ENCODE peak calls at places on chromosomes 13 and 19, in nine cellular contexts. E, A, B, Q, N, Y, W, V and I are unnamed samples.

GRCh38 chr19:45615795-45616708 is 14.0 kb upstream of the GPR4 start:
- DNase-seq in E (peak), A (peak), B (peak), Q (peak), N (no peak), Y (peak), W (peak), V (peak), I (peak)

GRCh38 chr19:38228491-38229439 is 4.7 kb upstream of the DPF1 start:
- DNase-seq in E (no peak), A (no peak), B (no peak), Q (peak), N (no peak), Y (no peak), W (no peak), V (no peak), I (no peak)

GRCh38 chr19:8592231-8593009 is 15.2 kb upstream of the MYO1F start:
- DNase-seq in E (peak), A (peak), B (peak), Q (peak), N (peak), Y (peak), W (peak), V (peak), I (peak)

GRCh38 chr13:62246581-62246980 is 830.9 kb upstream of the PCDH20 start:
- DNase-seq in E (no peak), A (no peak), B (no peak), Q (no peak), N (no peak), Y (no peak), W (no peak), V (no peak), I (no peak)

GRCh38 chr19:10478903-10479384 is 24.2 kb downstream of the KEAP1 start:
- DNase-seq in E (peak), A (peak), B (peak), Q (peak), N (peak), Y (peak), W (peak), V (peak), I (peak)

GRCh38 chr13:18212873-18213272 is 968.8 kb downstream of the TUBA3C start:
- DNase-seq in E (no peak), A (no peak), B (peak), Q (peak), N (no peak), Y (no peak), W (no peak), V (no peak), I (peak)

GRCh38 chr13:31887311-31887710 is 144.3 kb upstream of the FRY start:
- DNase-seq in E (no peak), A (no peak), B (no peak), Q (no peak), N (no peak), Y (no peak), W (no peak), V (no peak), I (no peak)

GRCh38 chr19:51027126-51027806 is 850 bp upstream of the KLK11 start:
- DNase-seq in E (no peak), A (no peak), B (no peak), Q (no peak), N (no peak), Y (no peak), W (no peak), V (no peak), I (no peak)

GRCh38 chr13:73754727-73755292 is 379.4 kb downstream of the KLF12 start:
- DNase-seq in E (peak), A (no peak), B (peak), Q (peak), N (no peak), Y (no peak), W (peak), V (no peak), I (no peak)

GRCh38 chr19:17127671-17128070 is 52.1 kb downstream of the MYO9B start:
- DNase-seq in E (no peak), A (no peak), B (no peak), Q (no peak), N (no peak), Y (no peak), W (no peak), V (no peak), I (no peak)

GRCh38 chr19:41702208-41702651 is 6.2 kb upstream of the CEACAM5 start:
- DNase-seq in E (no peak), A (no peak), B (peak), Q (no peak), N (no peak), Y (no peak), W (peak), V (no peak), I (no peak)

GRCh38 chr13:105979586-105979985 is 555.9 kb downstream of the EFNB2 start:
- DNase-seq in E (no peak), A (no peak), B (peak), Q (no peak), N (no peak), Y (no peak), W (peak), V (no peak), I (no peak)

GRCh38 chr19:41426116-41426841 is 895 bp downstream of the B3GNT8 start:
- DNase-seq in E (no peak), A (no peak), B (no peak), Q (no peak), N (no peak), Y (no peak), W (no peak), V (peak), I (no peak)

GRCh38 chr19:13053761-13054604 is 48.7 kb downstream of the LYL1 start:
- DNase-seq in E (no peak), A (peak), B (peak), Q (peak), N (peak), Y (peak), W (peak), V (peak), I (peak)

GRCh38 chr19:52138614-52139290 is 986 bp downstream of the ZNF616 start:
- DNase-seq in E (no peak), A (no peak), B (no peak), Q (no peak), N (no peak), Y (no peak), W (peak), V (peak), I (no peak)

GRCh38 chr19:39843919-39844793 is 2.0 kb downstream of the FBL start:
- DNase-seq in E (peak), A (no peak), B (peak), Q (peak), N (no peak), Y (no peak), W (peak), V (no peak), I (no peak)

GRCh38 chr13:73323615-73324014 is 264.8 kb downstream of the KLF5 start:
- DNase-seq in E (no peak), A (no peak), B (no peak), Q (no peak), N (no peak), Y (no peak), W (no peak), V (no peak), I (no peak)

GRCh38 chr19:56105090-56105701 is 15.9 kb downstream of the ZNF787 start:
- DNase-seq in E (no peak), A (peak), B (peak), Q (no peak), N (peak), Y (peak), W (peak), V (peak), I (peak)

GRCh38 chr13:43388282-43389034 is 365.1 kb downstream of the DNAJC15 start:
- DNase-seq in E (no peak), A (no peak), B (no peak), Q (no peak), N (no peak), Y (no peak), W (peak), V (no peak), I (no peak)

GRCh38 chr19:37930416-37930815 is 23.4 kb downstream of the SIPA1L3 start:
- DNase-seq in E (no peak), A (no peak), B (no peak), Q (no peak), N (no peak), Y (no peak), W (peak), V (no peak), I (no peak)

GRCh38 chr19:8558325-8558724 is 18.9 kb downstream of the MYO1F start:
- DNase-seq in E (no peak), A (no peak), B (no peak), Q (no peak), N (no peak), Y (no peak), W (no peak), V (no peak), I (no peak)

GRCh38 chr19:47607564-47608073 is 1.3 kb upstream of the BICRA start:
- DNase-seq in E (no peak), A (no peak), B (no peak), Q (no peak), N (no peak), Y (no peak), W (no peak), V (no peak), I (no peak)

GRCh38 chr19:17107546-17108452 is 32.2 kb downstream of the MYO9B start:
- DNase-seq in E (no peak), A (peak), B (peak), Q (peak), N (peak), Y (peak), W (peak), V (peak), I (peak)

GRCh38 chr19:50402544-50403301 is 16.0 kb upstream of the SPIB start:
- DNase-seq in E (no peak), A (no peak), B (no peak), Q (no peak), N (no peak), Y (no peak), W (no peak), V (peak), I (no peak)

GRCh38 chr13:29976535-29976934 is 126.1 kb upstream of the UBL3 start:
- DNase-seq in E (no peak), A (no peak), B (no peak), Q (no peak), N (no peak), Y (no peak), W (no peak), V (no peak), I (no peak)

GRCh38 chr13:98838776-98839175 is 86.3 kb upstream of the SLC15A1 start:
- DNase-seq in E (no peak), A (no peak), B (no peak), Q (no peak), N (no peak), Y (no peak), W (no peak), V (no peak), I (no peak)

GRCh38 chr19:51181377-51181912 is 39.3 kb downstream of the SIGLEC7 start:
- DNase-seq in E (no peak), A (no peak), B (no peak), Q (no peak), N (no peak), Y (no peak), W (no peak), V (no peak), I (no peak)

GRCh38 chr19:49441210-49441959 is at the start of gene SLC17A7:
- DNase-seq in E (peak), A (peak), B (peak), Q (no peak), N (no peak), Y (peak), W (peak), V (no peak), I (peak)

GRCh38 chr19:1475751-1476437 is 3.1 kb downstream of the C19orf25 start:
- DNase-seq in E (no peak), A (no peak), B (no peak), Q (no peak), N (no peak), Y (peak), W (no peak), V (no peak), I (no peak)

GRCh38 chr19:47272448-47273312 is 2.0 kb upstream of the INAFM1 start:
- DNase-seq in E (no peak), A (no peak), B (no peak), Q (no peak), N (no peak), Y (no peak), W (peak), V (no peak), I (no peak)

GRCh38 chr13:20977394-20977793 is 74.8 kb upstream of the XPO4 start:
- DNase-seq in E (no peak), A (no peak), B (no peak), Q (no peak), N (no peak), Y (no peak), W (no peak), V (no peak), I (no peak)

GRCh38 chr13:36815069-36815468 is 4.0 kb upstream of the RFXAP start:
- DNase-seq in E (peak), A (no peak), B (peak), Q (no peak), N (no peak), Y (no peak), W (peak), V (no peak), I (no peak)

GRCh38 chr13:109818136-109818535 is 31.8 kb upstream of the IRS2 start:
- DNase-seq in E (no peak), A (no peak), B (no peak), Q (no peak), N (no peak), Y (no peak), W (no peak), V (no peak), I (no peak)

GRCh38 chr19:19860756-19861390 is 4.8 kb upstream of the ZNF253 start:
- DNase-seq in E (no peak), A (no peak), B (no peak), Q (no peak), N (no peak), Y (no peak), W (no peak), V (no peak), I (no peak)

GRCh38 chr13:25771208-25771607 is 280.6 kb downstream of the SHISA2 start:
- DNase-seq in E (peak), A (no peak), B (no peak), Q (no peak), N (no peak), Y (no peak), W (peak), V (no peak), I (no peak)
- H3K27ac ChIP-seq in E (no peak), A (no peak), B (no peak), Q (no peak), N (no peak), Y (no peak), W (peak), V (no peak), I (no peak)

GRCh38 chr19:54169149-54169731 is 3.7 kb downstream of the TMC4 start:
- DNase-seq in E (no peak), A (no peak), B (no peak), Q (no peak), N (no peak), Y (no peak), W (no peak), V (no peak), I (no peak)
- H3K27ac ChIP-seq in E (no peak), A (no peak), B (no peak), Q (no peak), N (no peak), Y (no peak), W (no peak), V (no peak), I (no peak)

GRCh38 chr13:87124785-87125074 is 546.4 kb upstream of the SLITRK5 start:
- DNase-seq in E (no peak), A (no peak), B (no peak), Q (no peak), N (no peak), Y (no peak), W (no peak), V (no peak), I (no peak)
- H3K27ac ChIP-seq in E (no peak), A (no peak), B (no peak), Q (no peak), N (no peak), Y (no peak), W (peak), V (no peak), I (no peak)

DNA sequence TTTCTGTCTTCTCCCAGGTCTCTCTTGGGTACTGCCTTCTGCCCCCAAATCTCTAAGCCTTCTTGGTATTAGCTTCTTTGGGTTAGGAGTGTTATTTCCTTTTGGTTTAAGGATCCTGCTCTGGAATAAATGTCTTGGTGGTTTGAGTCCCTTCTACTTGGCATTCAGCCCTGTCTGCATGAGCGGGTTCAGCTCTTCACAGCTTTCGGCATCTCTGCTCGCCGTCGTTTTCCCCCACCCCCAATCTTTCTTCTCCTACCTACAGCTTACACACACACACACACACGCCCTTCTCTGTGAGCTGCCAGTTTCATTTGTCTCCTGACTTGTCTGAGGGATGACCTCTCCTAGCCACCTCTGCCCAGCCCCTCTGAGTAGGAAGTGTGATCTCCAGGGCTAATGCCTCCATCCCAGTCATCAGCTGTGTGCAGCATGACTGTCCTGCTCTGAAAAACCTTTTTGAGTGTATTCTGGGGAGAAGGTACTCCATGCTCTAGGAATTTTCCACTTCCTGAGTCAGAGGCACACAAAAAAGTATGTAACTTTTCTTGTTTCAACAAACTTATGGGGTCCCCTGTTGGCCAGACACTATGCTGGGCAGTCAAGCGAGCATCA is 4.7 kb downstream of the CNOT3 start:
- DNase-seq in E (no peak), A (no peak), B (no peak), Q (no peak), N (no peak), Y (no peak), W (no peak), V (no peak), I (no peak)
- H3K27ac ChIP-seq in E (no peak), A (no peak), B (no peak), Q (no peak), N (no peak), Y (no peak), W (no peak), V (no peak), I (no peak)

GRCh38 chr13:40064723-40065122 is 409.3 kb downstream of the COG6 start:
- DNase-seq in E (no peak), A (no peak), B (peak), Q (no peak), N (no peak), Y (no peak), W (peak), V (no peak), I (no peak)

GRCh38 chr13:40072663-40073120 is 417.2 kb downstream of the COG6 start:
- DNase-seq in E (no peak), A (no peak), B (no peak), Q (no peak), N (no peak), Y (no peak), W (no peak), V (no peak), I (no peak)

GRCh38 chr13:40074338-40074737 is 418.9 kb downstream of the COG6 start:
- DNase-seq in E (no peak), A (no peak), B (no peak), Q (no peak), N (no peak), Y (no peak), W (no peak), V (peak), I (no peak)

GRCh38 chr13:40070357-40070756 is 414.9 kb downstream of the COG6 start:
- DNase-seq in E (peak), A (no peak), B (no peak), Q (no peak), N (no peak), Y (no peak), W (no peak), V (no peak), I (no peak)

DNA sequence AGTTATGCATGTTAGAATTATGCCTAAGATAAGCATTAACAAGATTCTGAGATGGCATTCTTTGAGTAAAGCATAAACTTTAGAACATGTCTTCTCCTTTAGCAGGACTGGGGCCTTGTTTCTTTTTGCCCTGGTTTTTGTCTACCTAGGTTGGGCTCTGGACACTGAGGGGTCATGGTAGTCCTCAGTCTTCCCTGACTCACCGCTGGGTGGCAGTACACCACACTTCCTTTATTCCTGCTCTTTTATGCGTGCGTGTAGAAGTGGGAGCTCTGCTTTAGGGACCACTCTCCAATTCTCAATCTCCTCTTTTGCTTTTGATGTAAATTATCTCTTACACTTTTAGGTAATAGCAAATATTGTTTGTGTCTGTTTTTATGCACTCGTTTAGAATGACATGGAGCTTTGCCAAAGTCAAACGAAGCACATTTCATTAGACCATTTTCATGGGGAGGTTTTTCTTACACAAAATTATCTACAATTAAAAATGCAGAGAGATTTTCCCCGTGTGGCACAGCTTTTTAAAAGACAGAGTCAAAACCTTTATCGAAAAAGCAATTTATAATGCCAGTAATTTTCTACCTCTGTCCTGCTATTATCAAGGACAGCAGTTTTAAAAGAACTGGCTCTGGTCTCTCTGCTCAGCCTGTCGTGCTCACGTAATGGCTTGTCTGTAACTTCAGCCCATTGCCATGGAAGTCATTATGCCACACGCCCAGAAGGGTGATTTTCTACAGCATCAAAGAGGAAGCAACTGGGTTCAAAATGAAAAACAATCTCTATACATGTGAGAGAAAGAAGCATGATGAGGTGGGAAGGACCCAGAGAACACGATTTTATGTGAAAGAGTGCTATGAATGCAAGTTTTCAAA is 413.9 kb downstream of the COG6 start:
- DNase-seq in E (peak), A (peak), B (peak), Q (peak), N (peak), Y (peak), W (peak), V (peak), I (peak)
- H3K27ac ChIP-seq in E (no peak), A (no peak), B (no peak), Q (no peak), N (peak), Y (no peak), W (no peak), V (peak), I (peak)

DNA sequence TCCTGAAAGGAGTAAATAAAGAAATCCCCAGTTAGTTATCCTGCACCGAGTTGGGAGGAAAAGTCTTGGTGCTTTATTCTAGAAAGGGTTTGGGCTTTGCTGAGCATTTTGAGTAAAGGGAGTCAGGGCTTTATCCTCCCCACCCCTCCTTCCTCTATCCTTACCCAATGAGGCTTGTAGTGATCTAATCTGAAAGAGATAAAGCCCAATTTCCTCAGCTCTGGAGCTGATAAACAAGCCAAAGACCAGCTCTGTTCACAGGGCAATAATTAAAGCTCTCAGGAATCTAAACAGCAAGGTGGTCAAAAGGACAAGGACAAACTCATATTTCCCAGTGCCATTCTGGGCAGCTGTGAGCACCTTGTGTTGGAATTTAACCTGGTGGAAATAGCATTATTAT is 188.9 kb upstream of the TSC22D1 start:
- DNase-seq in E (no peak), A (no peak), B (no peak), Q (no peak), N (no peak), Y (no peak), W (no peak), V (no peak), I (no peak)
- H3K27ac ChIP-seq in E (no peak), A (no peak), B (no peak), Q (no peak), N (no peak), Y (no peak), W (no peak), V (no peak), I (no peak)

GRCh38 chr19:14553939-14554243 is 18.0 kb downstream of the NDUFB7 start:
- DNase-seq in E (no peak), A (no peak), B (no peak), Q (no peak), N (no peak), Y (no peak), W (no peak), V (no peak), I (no peak)
- H3K27ac ChIP-seq in E (no peak), A (no peak), B (no peak), Q (no peak), N (peak), Y (peak), W (no peak), V (no peak), I (peak)

GRCh38 chr13:46119883-46120614 is 15.2 kb upstream of the CPB2 start:
- DNase-seq in E (no peak), A (no peak), B (peak), Q (peak), N (no peak), Y (no peak), W (peak), V (peak), I (no peak)
- H3K27ac ChIP-seq in E (no peak), A (no peak), B (no peak), Q (no peak), N (no peak), Y (no peak), W (no peak), V (no peak), I (no peak)